ENCODE peak calls at places on chromosomes 16 and 17, in five cellular contexts. R is adrenal gland, Y is esophagus squamous epithelium, F is transverse colon, C is NB4. X is an unnamed sample.

GRCh38 chr16:56842133-56842532 is 22.9 kb upstream of the SLC12A3 start:
- DNase-seq in R (no peak), Y (no peak), F (no peak), C (no peak), X (no peak)

GRCh38 chr17:6241381-6241780 is 171.2 kb downstream of the WSCD1 start:
- DNase-seq in R (no peak), Y (no peak), F (no peak), C (no peak), X (no peak)

GRCh38 chr17:5584971-5585794 is 874 bp upstream of the NLRP1 start:
- DNase-seq in R (no peak), Y (no peak), F (no peak), C (no peak), X (no peak)

GRCh38 chr16:65621640-65622039 is 499.8 kb upstream of the CDH11 start:
- DNase-seq in R (no peak), Y (no peak), F (no peak), C (no peak), X (no peak)

GRCh38 chr16:8474576-8474975 is 115.7 kb downstream of the TMEM114 start:
- DNase-seq in R (no peak), Y (no peak), F (no peak), C (no peak), X (no peak)

GRCh38 chr16:11356573-11357331 is 11.5 kb downstream of the RMI2 start:
- DNase-seq in R (peak; percentile 56), Y (no peak), F (peak; percentile 81), C (peak; percentile 76), X (peak; percentile 74)

GRCh38 chr16:73122604-73123386 is 74.9 kb upstream of the ZFHX3 start:
- DNase-seq in R (peak; percentile 25), Y (no peak), F (no peak), C (no peak), X (no peak)

GRCh38 chr16:27287051-27287811 is 18.7 kb upstream of the NSMCE1 start:
- DNase-seq in R (peak; percentile 4), Y (no peak), F (no peak), C (no peak), X (no peak)

GRCh38 chr17:42279776-42280630 is 3.8 kb upstream of the STAT5B start:
- DNase-seq in R (peak; percentile 13), Y (no peak), F (no peak), C (no peak), X (no peak)

GRCh38 chr17:13476722-13477121 is 125.0 kb downstream of the HS3ST3A1 start:
- DNase-seq in R (no peak), Y (no peak), F (no peak), C (no peak), X (no peak)

GRCh38 chr16:22659933-22660332 is 149.2 kb downstream of the NPIPB5 start:
- DNase-seq in R (no peak), Y (no peak), F (peak; percentile 32), C (no peak), X (no peak)

GRCh38 chr17:44360144-44360533 is 3.5 kb downstream of the FAM171A2 start:
- DNase-seq in R (no peak), Y (no peak), F (no peak), C (no peak), X (no peak)

GRCh38 chr16:71421911-71422310 is 19.9 kb downstream of the TLE7 start:
- DNase-seq in R (no peak), Y (no peak), F (peak; percentile 27), C (peak; percentile 47), X (no peak)

GRCh38 chr17:72122336-72122667 is 1.5 kb downstream of the SOX9 start:
- DNase-seq in R (no peak), Y (no peak), F (no peak), C (no peak), X (no peak)

GRCh38 chr16:25626172-25626571 is 65.6 kb upstream of the HS3ST4 start:
- DNase-seq in R (no peak), Y (no peak), F (no peak), C (no peak), X (no peak)

GRCh38 chr16:3589991-3590701 is 12.9 kb upstream of the NLRC3 start:
- DNase-seq in R (no peak), Y (no peak), F (no peak), C (no peak), X (no peak)

GRCh38 chr17:6061290-6061689 is 8.9 kb upstream of the WSCD1 start:
- DNase-seq in R (peak; percentile 83), Y (no peak), F (no peak), C (no peak), X (no peak)

GRCh38 chr16:23134274-23134673 is 15.0 kb downstream of the USP31 start:
- DNase-seq in R (peak; percentile 35), Y (no peak), F (peak; percentile 31), C (no peak), X (peak; percentile 42)

GRCh38 chr17:41907633-41908539 is 10.9 kb downstream of the ACLY start:
- DNase-seq in R (no peak), Y (no peak), F (peak; percentile 18), C (no peak), X (no peak)

GRCh38 chr17:34337701-34338100 is 18.5 kb downstream of the CCL8 start:
- DNase-seq in R (no peak), Y (no peak), F (no peak), C (no peak), X (no peak)

GRCh38 chr16:49763826-49764225 is 92.1 kb downstream of the ZNF423 start:
- DNase-seq in R (no peak), Y (no peak), F (no peak), C (no peak), X (no peak)

GRCh38 chr16:74035816-74036215 is 260.8 kb upstream of the PSMD7 start:
- DNase-seq in R (no peak), Y (no peak), F (no peak), C (peak; percentile 50), X (no peak)

GRCh38 chr16:72569677-72570076 is 397.7 kb upstream of the PMFBP1 start:
- DNase-seq in R (no peak), Y (no peak), F (no peak), C (peak; percentile 20), X (no peak)

GRCh38 chr17:17497845-17498520 is 1.8 kb upstream of the RASD1 start:
- DNase-seq in R (no peak), Y (no peak), F (no peak), C (no peak), X (peak; percentile 36)

GRCh38 chr17:59420901-59421300 is 89.4 kb downstream of the YPEL2 start:
- DNase-seq in R (no peak), Y (no peak), F (no peak), C (no peak), X (no peak)

GRCh38 chr17:59423903-59424302 is 92.4 kb downstream of the YPEL2 start:
- DNase-seq in R (no peak), Y (no peak), F (no peak), C (no peak), X (peak; percentile 26)

GRCh38 chr17:59424331-59424730 is 92.9 kb downstream of the YPEL2 start:
- DNase-seq in R (no peak), Y (no peak), F (no peak), C (no peak), X (no peak)

GRCh38 chr17:59423137-59423703 is 91.8 kb downstream of the YPEL2 start:
- DNase-seq in R (peak; percentile 64), Y (no peak), F (no peak), C (no peak), X (peak; percentile 56)

GRCh38 chr17:59421722-59422121 is 90.3 kb downstream of the YPEL2 start:
- DNase-seq in R (no peak), Y (no peak), F (no peak), C (no peak), X (no peak)
- TF ChIP-seq POLR2A in R (no peak), Y (no peak), F (no peak), C (no peak), X (no peak)

GRCh38 chr16:1215574-1216295 is 9.3 kb downstream of the TPSG1 start:
- DNase-seq in R (no peak), Y (no peak), F (no peak), C (no peak), X (no peak)
- TF ChIP-seq POLR2A in R (no peak), Y (no peak), F (no peak), C (no peak), X (no peak)

DNA sequence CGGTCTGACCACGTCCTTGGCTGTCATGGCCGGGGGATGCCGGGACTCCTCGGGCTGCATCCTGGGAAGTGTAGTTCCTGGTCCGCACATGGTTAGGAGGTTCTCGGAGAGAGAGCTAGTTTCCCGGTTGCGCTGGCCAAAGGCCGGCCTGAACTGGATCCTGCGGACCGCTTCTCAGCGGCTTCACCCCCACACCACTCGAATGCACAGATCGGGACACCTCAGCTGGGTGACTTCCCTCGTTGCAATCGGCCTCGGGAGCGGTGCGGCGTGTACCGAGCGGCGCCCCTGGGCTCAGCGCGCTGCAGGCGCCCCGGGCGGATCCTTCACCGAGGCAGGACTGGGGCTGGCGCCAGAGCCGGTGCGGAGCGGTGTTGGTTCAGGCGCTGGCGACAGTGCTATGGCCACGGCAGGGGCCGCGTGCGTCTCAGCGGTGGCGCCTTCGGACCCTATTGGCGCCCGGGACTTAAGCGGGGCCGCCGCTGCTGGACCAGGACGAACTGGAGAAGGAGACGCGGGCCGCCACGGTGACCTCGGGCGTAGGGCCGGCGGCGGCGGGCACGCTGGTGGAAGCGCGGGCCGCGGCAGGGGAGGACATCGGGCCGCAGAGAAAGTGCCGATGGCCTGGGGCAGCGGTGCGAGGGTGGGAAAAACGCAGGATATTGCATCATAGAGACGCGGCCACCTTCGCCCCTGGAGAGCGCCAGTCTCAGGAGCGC is 11.5 kb downstream of the ZNF629 start:
- DNase-seq in R (peak; percentile 82), Y (no peak), F (peak; percentile 83), C (peak; percentile 90), X (peak; percentile 87)
- TF ChIP-seq POLR2A in R (peak; percentile 64), Y (no peak), F (peak; percentile 74), C (peak; percentile 37), X (peak; percentile 8)

GRCh38 chr16:67530013-67530939 is 1.6 kb downstream of the RIPOR1 start:
- DNase-seq in R (peak; percentile 77), Y (no peak), F (peak; percentile 76), C (peak; percentile 48), X (peak; percentile 85)
- TF ChIP-seq POLR2A in R (peak; percentile 76), Y (no peak), F (peak; percentile 56), C (no peak), X (peak; percentile 74)

GRCh38 chr16:29974291-29975133 is 844 bp downstream of the TAOK2 start:
- DNase-seq in R (no peak), Y (no peak), F (peak; percentile 35), C (peak; percentile 49), X (peak; percentile 57)
- TF ChIP-seq POLR2A in R (peak; percentile 31), Y (no peak), F (no peak), C (no peak), X (no peak)

DNA sequence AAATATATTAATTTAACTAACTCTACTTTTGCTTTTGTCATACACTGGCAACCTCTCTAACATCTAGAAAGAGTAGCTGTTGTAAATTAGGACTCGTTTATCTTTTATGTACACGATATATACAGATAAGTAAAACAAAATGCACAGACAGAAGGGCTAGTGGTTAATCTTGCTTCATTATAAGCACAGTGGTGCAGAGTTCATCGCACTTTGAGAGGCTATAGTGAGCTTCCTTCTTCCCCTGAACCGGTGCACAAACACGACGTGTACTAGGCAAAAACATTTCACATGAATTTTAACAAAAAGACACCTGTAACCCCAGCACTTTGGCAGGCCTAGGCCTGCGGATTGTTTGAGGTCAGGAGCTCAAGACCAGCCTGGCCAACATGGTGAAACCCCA is 10.4 kb upstream of the GOT2 start:
- DNase-seq in R (no peak), Y (no peak), F (no peak), C (no peak), X (no peak)
- TF ChIP-seq POLR2A in R (no peak), Y (no peak), F (no peak), C (no peak), X (no peak)